ENCODE peak calls at places on chromosomes 16 and 17, in seven cellular contexts. U is MM.1S, W is GM20000, G is PC-9, F is glutamatergic neuron, T is cardiac muscle cell, R is GM13976. A is an unnamed sample.

GRCh38 chr16:4935231-4935855 is 1.6 kb downstream of the PPL start:
- DNase-seq in T (peak; percentile 94), F (no peak), W (no peak), G (peak; percentile 72), R (no peak), U (no peak), A (no peak)

GRCh38 chr17:61799812-61800484 is 63.4 kb downstream of the BRIP1 start:
- DNase-seq in G (no peak), F (no peak), W (peak; percentile 8), U (no peak), T (no peak), R (peak; percentile 17), A (no peak)

GRCh38 chr16:47018223-47018891 is 44.9 kb upstream of the DNAJA2 start:
- DNase-seq in W (peak; percentile 93), U (peak; percentile 86), R (peak; percentile 87), F (peak; percentile 52), G (peak; percentile 50), T (peak; percentile 18), A (peak; percentile 69)

GRCh38 chr17:70677783-70678647 is 508.7 kb downstream of the KCNJ2 start:
- DNase-seq in F (no peak), R (no peak), U (no peak), W (no peak), G (no peak), T (no peak), A (no peak)

GRCh38 chr17:59105852-59106462 is 723 bp downstream of the TRIM37 start:
- DNase-seq in T (peak; percentile 39), R (no peak), F (peak; percentile 58), W (peak; percentile 31), U (peak; percentile 57), G (peak; percentile 59), A (peak; percentile 55)

GRCh38 chr17:37792787-37793186 is 47.9 kb upstream of the HNF1B start:
- DNase-seq in U (no peak), F (no peak), W (no peak), R (no peak), T (peak; percentile 6), G (no peak), A (no peak)

GRCh38 chr16:10504404-10504885 is 76.0 kb downstream of the EMP2 start:
- DNase-seq in G (no peak), U (no peak), F (no peak), R (no peak), T (no peak), W (no peak), A (no peak)

GRCh38 chr16:31873556-31874353 is at the start of gene ZNF267:
- DNase-seq in R (peak; percentile 88), F (peak; percentile 92), T (peak; percentile 94), G (peak; percentile 95), U (peak; percentile 95), W (peak; percentile 88), A (peak; percentile 95)

GRCh38 chr16:30049871-30050270 is 15.7 kb upstream of the ALDOA start:
- DNase-seq in T (no peak), U (no peak), G (no peak), W (no peak), R (no peak), F (no peak), A (no peak)

GRCh38 chr16:2511128-2511785 is 2.5 kb upstream of the ATP6V0C start:
- DNase-seq in F (no peak), T (peak; percentile 63), W (no peak), U (no peak), R (no peak), G (no peak), A (peak; percentile 89)

GRCh38 chr16:49699718-49700117 is 156.2 kb downstream of the ZNF423 start:
- DNase-seq in W (no peak), R (no peak), U (no peak), G (no peak), F (no peak), T (no peak), A (no peak)

GRCh38 chr17:49249890-49250522 is 19.4 kb upstream of the PHOSPHO1 start:
- DNase-seq in T (no peak), U (no peak), G (no peak), R (no peak), F (no peak), W (no peak), A (no peak)

GRCh38 chr17:49252148-49252682 is 21.6 kb upstream of the PHOSPHO1 start:
- DNase-seq in R (no peak), G (no peak), F (no peak), U (no peak), W (no peak), T (peak; percentile 62), A (peak; percentile 66)

GRCh38 chr17:49249292-49249794 is 18.8 kb upstream of the PHOSPHO1 start:
- DNase-seq in G (peak; percentile 81), R (no peak), W (no peak), T (peak; percentile 58), U (no peak), F (no peak), A (no peak)

GRCh38 chr17:49257296-49257695 is 26.7 kb upstream of the PHOSPHO1 start:
- DNase-seq in W (no peak), U (no peak), G (no peak), R (no peak), T (no peak), F (no peak), A (no peak)

DNA sequence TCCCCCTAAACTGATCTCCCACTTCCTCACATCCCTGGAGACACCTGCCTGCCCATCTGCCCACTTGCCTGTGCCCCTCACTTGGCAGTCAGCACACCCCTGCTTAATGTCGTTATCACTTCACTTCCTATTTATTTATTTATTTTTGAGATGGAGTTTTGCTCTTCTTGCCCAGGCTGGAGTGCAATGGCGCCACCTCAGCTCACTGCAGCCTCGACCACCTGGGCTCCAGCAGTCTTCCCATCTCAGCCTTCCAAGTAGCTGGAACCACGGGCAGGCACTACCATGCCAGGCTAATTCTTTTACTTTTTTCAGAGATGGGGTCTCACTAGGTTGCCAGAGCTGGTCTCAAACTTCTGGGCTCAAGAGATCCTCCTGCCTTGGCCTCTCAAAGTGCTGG is 23.5 kb upstream of the PHOSPHO1 start:
- DNase-seq in W (no peak), F (no peak), T (no peak), G (no peak), U (no peak), R (no peak), A (no peak)
- TF ChIP-seq CTCF in W (no peak), F (no peak), T (no peak), G (no peak), U (no peak), R (no peak), A (peak; percentile 25)

GRCh38 chr17:81822996-81823799 is 9.9 kb downstream of the MCRIP1 start:
- DNase-seq in W (no peak), U (no peak), G (no peak), T (no peak), F (no peak), R (no peak), A (no peak)

GRCh38 chr17:81822312-81822637 is 10.8 kb downstream of the MCRIP1 start:
- DNase-seq in F (no peak), R (no peak), T (no peak), W (no peak), U (no peak), G (no peak), A (no peak)

GRCh38 chr17:81819648-81820171 is 13.4 kb downstream of the MCRIP1 start:
- DNase-seq in F (no peak), U (no peak), R (no peak), W (no peak), G (no peak), T (no peak), A (no peak)

GRCh38 chr17:81821147-81821546 is 11.9 kb downstream of the MCRIP1 start:
- DNase-seq in W (no peak), R (no peak), T (no peak), F (no peak), U (no peak), G (no peak), A (no peak)

DNA sequence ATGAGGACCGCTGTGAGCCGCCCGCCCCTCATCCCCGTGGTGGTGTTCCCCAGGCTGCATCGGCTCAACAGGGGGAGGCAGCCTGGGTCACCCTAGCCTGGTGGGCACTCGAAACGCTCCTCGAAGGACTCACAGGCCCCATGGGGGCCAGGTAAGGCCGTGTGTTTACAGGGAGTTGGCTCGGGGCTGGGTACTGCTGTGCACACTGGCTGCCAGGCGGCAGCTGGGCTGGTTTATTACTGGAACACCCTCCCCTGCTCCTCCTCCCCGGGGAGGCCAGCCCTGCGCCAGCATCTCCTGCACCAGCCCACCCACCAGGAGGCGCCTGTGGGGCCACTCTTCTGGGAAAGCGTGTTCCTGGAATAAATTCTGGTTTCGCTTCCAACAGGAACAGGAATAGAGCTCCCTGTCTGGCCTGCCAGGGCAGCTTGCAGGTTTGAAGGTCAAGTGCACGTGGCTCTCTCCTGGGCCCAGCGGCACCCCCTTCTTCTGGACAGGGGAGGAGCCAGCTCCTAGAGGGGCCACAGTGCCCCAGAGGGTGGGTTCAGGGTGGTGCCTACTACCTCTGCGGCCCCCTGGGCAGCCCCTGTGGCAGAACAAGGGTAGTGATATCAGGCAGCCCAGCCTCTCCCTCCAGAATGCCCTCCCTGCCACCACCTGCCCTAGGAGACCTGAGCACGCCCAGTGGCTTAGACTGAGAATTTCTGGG is 11.3 kb downstream of the MCRIP1 start:
- DNase-seq in W (no peak), R (no peak), T (peak; percentile 58), G (peak; percentile 80), F (peak; percentile 75), U (no peak), A (peak; percentile 95)
- TF ChIP-seq CTCF in W (no peak), R (no peak), T (peak; percentile 46), G (no peak), F (no peak), U (peak; percentile 12), A (peak; percentile 87)

DNA sequence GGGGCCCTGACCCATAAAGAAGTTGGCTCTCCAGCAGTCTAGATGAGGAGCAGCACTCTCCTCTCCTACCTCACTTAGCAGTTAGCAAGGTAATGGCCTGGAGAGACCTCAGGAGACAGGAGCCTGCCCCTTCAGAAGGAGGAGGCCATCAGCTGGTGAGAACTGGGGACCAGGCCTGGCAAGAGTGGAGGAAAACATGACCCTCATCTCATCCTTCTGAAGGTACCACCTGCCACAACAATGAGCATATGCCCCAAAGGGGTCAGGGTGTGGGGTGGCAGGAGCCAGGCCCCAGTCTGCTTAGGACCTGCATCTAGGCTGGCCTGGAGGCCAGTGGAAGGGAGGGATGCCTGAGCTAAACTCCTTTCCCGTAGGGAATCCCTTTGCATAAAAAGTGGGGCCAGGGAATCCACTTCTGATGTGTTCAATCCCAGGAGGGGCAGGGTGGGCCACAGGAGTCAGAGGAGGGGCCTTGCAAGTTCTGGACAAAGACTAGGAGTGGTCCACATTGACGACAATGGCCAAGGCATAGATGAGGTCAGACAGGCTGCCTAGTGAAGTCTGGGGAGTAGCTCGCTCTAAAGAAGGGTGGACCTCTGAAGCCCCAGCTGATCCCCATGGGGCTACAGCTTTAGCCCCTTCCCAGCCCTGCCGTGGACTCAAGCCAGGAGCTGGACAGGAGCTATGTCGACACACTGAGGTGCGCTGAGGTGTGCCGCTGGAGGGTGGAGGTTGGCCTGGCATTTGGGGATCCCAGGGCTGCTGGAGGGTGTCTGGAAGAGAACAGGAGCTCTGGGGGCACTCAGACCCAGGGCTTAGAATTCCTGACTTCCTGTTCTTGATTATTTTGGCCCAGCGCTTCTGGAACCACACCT is 986 bp downstream of the SEBOX start:
- DNase-seq in F (no peak), T (no peak), U (no peak), R (no peak), W (no peak), G (no peak), A (no peak)
- TF ChIP-seq CTCF in F (no peak), T (no peak), U (no peak), R (no peak), W (no peak), G (no peak), A (no peak)

DNA sequence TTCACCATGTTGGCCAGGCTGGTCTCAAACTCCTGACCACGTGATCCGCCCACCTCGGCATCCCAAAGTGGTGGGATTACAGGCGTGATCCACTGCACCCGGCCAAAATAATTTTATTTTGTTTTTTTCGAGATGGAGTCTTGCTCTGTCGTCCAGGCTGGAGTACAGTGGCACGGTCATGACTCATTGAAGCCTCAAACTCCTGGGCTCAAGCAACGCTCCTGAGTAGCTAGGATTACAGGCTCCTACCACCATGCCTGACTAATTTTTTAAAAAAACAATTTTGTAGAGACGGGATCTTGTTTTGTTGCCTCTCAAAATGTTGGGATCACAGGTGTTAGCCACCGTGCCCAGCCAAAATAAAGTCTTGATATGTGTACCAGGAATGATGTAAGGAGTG is 2.4 kb upstream of the TTLL6 start:
- DNase-seq in F (no peak), W (no peak), U (no peak), R (no peak), G (no peak), T (no peak), A (no peak)
- TF ChIP-seq CTCF in F (no peak), W (no peak), U (no peak), R (no peak), G (no peak), T (no peak), A (no peak)

A was measured in WERI-Rb-1.